ENCODE peak calls at places on chromosomes 13 and 19, in six cellular contexts. X, F, D, A, N and B are unnamed samples.

GRCh38 chr19:41735071-41735623 is 20.2 kb upstream of the CEACAM6 start:
- DNase-seq in D (no peak), X (no peak), F (no peak), A (no peak), N (no peak), B (no peak)

GRCh38 chr13:94345374-94346195 is 133.9 kb downstream of the DCT start:
- DNase-seq in X (peak; percentile 44), D (peak; percentile 51), F (no peak), N (no peak), A (peak; percentile 22), B (no peak)

GRCh38 chr13:110416131-110416584 is 109.1 kb downstream of the COL4A2 start:
- DNase-seq in D (no peak), F (no peak), X (peak; percentile 29), N (no peak), A (no peak), B (no peak)

GRCh38 chr19:31110331-31110730 is 238.9 kb downstream of the TSHZ3 start:
- DNase-seq in D (peak; percentile 36), N (no peak), X (peak; percentile 45), F (no peak), A (no peak), B (no peak)

GRCh38 chr13:50130686-50131051 is 115.4 kb downstream of the KCNRG start:
- DNase-seq in X (peak; percentile 47), D (peak; percentile 75), A (no peak), N (no peak), F (no peak), B (peak; percentile 28)

GRCh38 chr19:4524808-4525562 is 6.7 kb upstream of the PLIN4 start:
- DNase-seq in F (peak; percentile 73), A (no peak), D (peak; percentile 79), X (no peak), N (no peak), B (peak; percentile 51)

GRCh38 chr13:68390987-68391386 is 1160.9 kb upstream of the PCDH9 start:
- DNase-seq in D (no peak), N (no peak), A (no peak), X (no peak), F (no peak), B (no peak)

GRCh38 chr19:18073197-18073596 is 13.5 kb downstream of the IL12RB1 start:
- DNase-seq in X (no peak), A (no peak), D (no peak), F (no peak), N (no peak), B (no peak)

GRCh38 chr13:45681101-45681500 is 21.0 kb upstream of the CBY2 start:
- DNase-seq in F (no peak), X (no peak), N (no peak), A (no peak), D (no peak), B (no peak)

GRCh38 chr13:19782049-19782726 is 557 bp downstream of the PSPC1 start:
- DNase-seq in F (peak; percentile 21), A (no peak), D (peak; percentile 71), N (no peak), X (peak; percentile 45), B (peak; percentile 1)

GRCh38 chr13:41523396-41523795 is 66.0 kb downstream of the RGCC start:
- DNase-seq in F (no peak), A (no peak), X (no peak), D (no peak), N (no peak), B (no peak)

GRCh38 chr13:34899888-34900287 is 42.2 kb upstream of the NBEA start:
- DNase-seq in A (no peak), X (no peak), F (no peak), N (no peak), D (no peak), B (no peak)

DNA sequence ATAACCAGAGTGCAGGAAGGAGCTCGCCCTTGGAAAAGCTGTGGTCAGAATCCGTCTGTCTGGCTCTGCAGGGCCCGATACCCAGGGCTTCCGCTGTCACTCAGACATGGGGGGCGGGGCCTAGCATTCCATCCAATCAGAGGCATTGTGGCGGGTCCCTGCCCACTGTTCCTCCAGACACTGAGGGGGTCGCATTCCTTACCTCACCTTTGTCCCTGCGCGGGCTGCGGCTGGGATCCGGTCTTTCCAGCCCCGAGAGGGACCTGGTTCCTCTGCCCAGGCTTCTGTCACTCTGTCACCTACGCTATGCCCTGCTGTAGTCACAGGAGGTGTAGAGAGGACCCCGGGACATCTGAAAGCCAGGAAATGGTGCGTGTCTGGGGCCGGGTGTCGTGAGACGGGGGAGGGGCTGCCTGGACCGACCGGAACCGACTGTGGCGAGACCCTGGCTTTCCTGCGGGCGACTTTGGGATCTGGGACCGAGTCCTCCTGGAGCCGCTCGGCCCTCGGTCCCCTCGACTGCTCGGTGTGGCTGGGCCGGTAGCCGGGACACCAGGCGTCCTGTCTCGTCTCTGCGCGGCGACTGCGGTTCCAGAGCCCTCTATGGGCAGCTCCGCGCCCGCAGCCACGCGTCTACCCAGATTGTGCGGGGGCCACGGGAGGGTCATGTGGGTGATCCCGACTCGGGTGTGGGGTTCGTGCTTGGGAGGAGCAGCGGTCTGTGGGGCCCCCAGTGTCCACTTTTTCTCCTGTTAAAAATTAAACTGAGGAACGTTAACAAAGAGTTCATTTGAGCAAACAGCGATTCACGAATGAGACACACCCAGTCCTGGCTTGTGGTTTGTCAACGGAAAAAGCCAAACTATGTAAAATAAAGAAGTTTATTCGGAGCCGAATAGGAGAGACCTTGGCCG is at the start of gene ZNF69:
- DNase-seq in A (peak; percentile 92), X (peak; percentile 62), F (peak; percentile 90), N (no peak), D (peak; percentile 89), B (no peak)
- TF ChIP-seq SMC3 in A (no peak), X (peak; percentile 2), F (no peak), N (no peak), D (no peak), B (no peak)

GRCh38 chr13:111564657-111565056 is 244.2 kb downstream of the TEX29 start:
- DNase-seq in N (no peak), A (no peak), F (no peak), X (no peak), D (no peak), B (no peak)

GRCh38 chr13:111565400-111565799 is 245.0 kb downstream of the TEX29 start:
- DNase-seq in F (no peak), D (no peak), X (no peak), N (no peak), A (no peak), B (no peak)

GRCh38 chr13:111567637-111568036 is 247.2 kb downstream of the TEX29 start:
- DNase-seq in D (no peak), X (no peak), N (no peak), A (no peak), F (no peak), B (no peak)

GRCh38 chr13:111568290-111568689 is 247.8 kb downstream of the TEX29 start:
- DNase-seq in F (no peak), A (no peak), D (no peak), N (no peak), X (no peak), B (no peak)

GRCh38 chr13:111566567-111566966 is 246.1 kb downstream of the TEX29 start:
- DNase-seq in F (no peak), A (no peak), D (no peak), N (no peak), X (no peak), B (no peak)
- TF ChIP-seq SMC3 in F (no peak), A (no peak), D (no peak), N (no peak), X (no peak), B (no peak)

DNA sequence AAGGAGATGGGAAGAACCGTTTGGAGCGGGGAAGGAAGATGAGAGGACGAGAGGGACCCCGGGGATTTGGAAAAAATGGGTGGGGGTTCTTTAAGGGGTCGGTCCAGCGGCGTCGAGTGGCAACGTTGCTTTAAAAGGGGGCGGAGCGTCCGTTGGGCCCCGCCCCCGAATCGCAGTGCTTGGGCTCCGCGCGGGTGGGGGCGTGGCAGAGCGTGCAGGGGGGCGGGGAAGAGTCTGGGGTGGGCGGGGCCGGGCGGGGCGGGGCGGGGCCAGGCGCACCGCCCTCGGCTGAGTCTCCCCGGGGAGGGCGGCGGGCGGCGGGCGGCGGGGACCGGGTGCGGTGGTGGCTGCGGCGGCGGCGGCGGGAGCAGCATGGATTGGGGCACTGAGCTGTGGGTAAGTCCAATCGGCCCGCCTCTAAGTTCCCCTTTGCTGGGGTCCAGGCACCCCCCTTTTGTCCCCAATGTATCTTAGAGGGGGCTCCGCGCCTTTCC is at the start of gene TRIP10:
- DNase-seq in A (peak; percentile 68), F (peak; percentile 84), D (peak; percentile 94), N (no peak), X (peak; percentile 72), B (peak; percentile 65)
- TF ChIP-seq SMC3 in A (no peak), F (no peak), D (no peak), N (no peak), X (no peak), B (no peak)

GRCh38 chr13:67156718-67157049 is 73.5 kb downstream of the PCDH9 start:
- DNase-seq in X (no peak), N (no peak), D (no peak), A (no peak), F (no peak), B (no peak)
- TF ChIP-seq SMC3 in X (no peak), N (no peak), D (no peak), A (no peak), F (no peak), B (no peak)

GRCh38 chr19:51458051-51458645 is at the start of gene SIGLEC8:
- DNase-seq in N (no peak), D (no peak), F (no peak), X (no peak), A (no peak), B (no peak)
- TF ChIP-seq SMC3 in N (no peak), D (no peak), F (no peak), X (no peak), A (no peak), B (no peak)

GRCh38 chr13:63628310-63628709 is 2212.7 kb upstream of the PCDH20 start:
- DNase-seq in N (no peak), D (no peak), F (no peak), X (no peak), A (no peak), B (no peak)

GRCh38 chr13:63631006-63631405 is 2215.4 kb upstream of the PCDH20 start:
- DNase-seq in D (no peak), F (no peak), N (no peak), X (no peak), A (no peak), B (no peak)

GRCh38 chr13:63629591-63629990 is 2213.9 kb upstream of the PCDH20 start:
- DNase-seq in D (no peak), X (no peak), F (no peak), A (no peak), N (no peak), B (no peak)

GRCh38 chr13:63625869-63626268 is 2210.2 kb upstream of the PCDH20 start:
- DNase-seq in A (no peak), N (no peak), X (peak; percentile 31), D (no peak), F (no peak), B (peak; percentile 3)
- TF ChIP-seq SMC3 in A (no peak), N (no peak), X (no peak), D (no peak), F (no peak), B (no peak)

DNA sequence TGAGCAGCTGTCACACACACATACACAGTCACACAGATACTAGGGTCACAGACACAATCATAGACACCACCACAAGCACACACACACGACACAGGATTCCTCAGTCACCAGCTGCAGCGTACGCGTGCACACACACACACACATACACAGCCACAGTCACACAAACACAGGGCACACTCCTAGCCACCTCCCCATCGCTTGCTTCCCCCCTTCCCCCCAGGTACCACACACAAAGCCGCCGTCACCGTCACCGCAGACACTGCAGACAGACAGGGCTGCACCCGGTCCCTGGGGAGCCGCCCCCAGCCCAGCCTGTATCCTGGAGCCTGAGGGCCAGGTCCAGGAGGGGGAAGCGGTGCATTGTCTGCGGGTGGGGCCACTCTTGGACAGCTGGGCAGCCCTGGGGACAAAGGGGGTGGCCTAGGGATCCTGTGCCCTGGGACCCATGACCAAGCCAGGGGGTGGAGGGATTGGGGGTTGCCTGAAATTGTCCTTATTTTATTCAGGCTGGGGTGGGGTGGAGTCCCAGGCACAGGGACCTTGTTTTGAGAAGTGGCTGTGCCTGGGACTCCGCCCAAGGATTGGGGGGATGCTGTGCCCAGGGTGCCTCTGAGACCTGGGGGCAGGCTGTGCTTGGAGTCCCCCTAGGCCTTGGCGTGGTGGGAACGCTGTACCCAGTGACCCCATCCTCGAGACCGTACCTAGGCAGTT is 957 bp downstream of the NUMBL start:
- DNase-seq in A (no peak), X (no peak), D (peak; percentile 71), F (peak; percentile 59), N (no peak), B (no peak)
- TF ChIP-seq SMC3 in A (no peak), X (no peak), D (no peak), F (no peak), N (no peak), B (no peak)